ENCODE peak calls at places on chromosomes 6 and 20, in ten cellular contexts. A, H, D, R, I, L, W, G, T and J are unnamed samples.
A peak's percentile ranks its signal among the peaks of the same experiment; 100 is the strongest.

GRCh38 chr6:132198040-132198439 is 203.2 kb downstream of the MOXD1 start:
- DNase-seq in I (no peak), H (no peak), D (no peak), T (peak; percentile 79), W (no peak), R (no peak), L (no peak), A (no peak), G (no peak), J (no peak)

GRCh38 chr6:74964871-74965441 is 240.9 kb downstream of the COL12A1 start:
- DNase-seq in T (no peak), L (no peak), H (no peak), R (no peak), W (no peak), A (no peak), D (no peak), G (no peak), I (no peak), J (no peak)

GRCh38 chr20:62905536-62906117 is 20.7 kb downstream of the DIDO1 start:
- DNase-seq in H (no peak), L (no peak), D (no peak), W (no peak), T (no peak), R (no peak), I (no peak), G (no peak), A (no peak), J (no peak)

GRCh38 chr20:16761305-16761829 is 13.2 kb downstream of the OTOR start:
- DNase-seq in H (peak; percentile 44), I (peak; percentile 62), A (peak; percentile 12), T (peak; percentile 6), G (peak; percentile 8), R (no peak), L (peak; percentile 44), D (peak; percentile 27), W (peak; percentile 4), J (peak; percentile 53)

GRCh38 chr6:147063469-147064031 is 140.7 kb upstream of the STXBP5 start:
- DNase-seq in L (peak; percentile 27), G (no peak), T (peak; percentile 49), D (peak; percentile 44), I (no peak), A (no peak), R (no peak), W (no peak), H (no peak), J (no peak)

GRCh38 chr6:36820700-36821580 is 18.3 kb downstream of the CPNE5 start:
- DNase-seq in T (peak; percentile 28), W (no peak), L (peak; percentile 37), H (no peak), I (no peak), R (no peak), D (peak; percentile 19), A (no peak), G (no peak), J (no peak)

GRCh38 chr6:128158496-128158895 is 257.6 kb upstream of the THEMIS start:
- DNase-seq in A (no peak), I (no peak), L (no peak), W (no peak), G (no peak), R (no peak), D (peak; percentile 18), H (no peak), T (no peak), J (no peak)

GRCh38 chr6:154920502-154921200 is 74.5 kb upstream of the TIAM2 start:
- DNase-seq in W (no peak), D (no peak), A (no peak), R (no peak), H (no peak), I (no peak), L (no peak), G (no peak), T (no peak), J (no peak)

GRCh38 chr6:81589465-81590313 is 162.8 kb downstream of the TENT5A start:
- DNase-seq in T (no peak), D (no peak), G (no peak), R (no peak), A (no peak), I (peak; percentile 2), W (no peak), L (no peak), H (no peak), J (no peak)

GRCh38 chr6:145845557-145845956 is 31.0 kb upstream of the FBXO30 start:
- DNase-seq in T (no peak), H (no peak), A (no peak), L (no peak), R (no peak), D (no peak), I (no peak), W (no peak), G (no peak), J (no peak)

GRCh38 chr6:60867548-60867947 is 1418.5 kb downstream of the KHDRBS2 start:
- DNase-seq in R (no peak), D (no peak), H (no peak), L (no peak), G (no peak), I (no peak), A (no peak), T (no peak), W (no peak), J (no peak)

GRCh38 chr6:141482773-141483172 is 650.0 kb upstream of the GJE1 start:
- DNase-seq in T (no peak), I (no peak), D (no peak), G (no peak), H (peak; percentile 3), R (no peak), L (no peak), A (no peak), W (no peak), J (no peak)